ENCODE peak calls at places on chromosomes 5 and 9, in seven cellular contexts. I, Z, N, K, C, Y and S are unnamed samples.

GRCh38 chr5:32446660-32447059 is 2.1 kb upstream of the ZFR start:
- DNase-seq in Z (no peak), Y (no peak), N (no peak), C (no peak), K (no peak), I (peak; percentile 20), S (no peak)

GRCh38 chr5:177529247-177529901 is 12.6 kb upstream of the DDX41 start:
- DNase-seq in Y (no peak), C (no peak), N (no peak), Z (no peak), K (no peak), I (no peak), S (no peak)

GRCh38 chr5:170473642-170474041 is 30.2 kb upstream of the KCNIP1 start:
- DNase-seq in K (no peak), Z (no peak), Y (no peak), N (no peak), C (no peak), I (no peak), S (no peak)

GRCh38 chr5:127290946-127291763 is 559 bp downstream of the MEGF10 start:
- DNase-seq in Z (no peak), C (peak; percentile 6), K (no peak), N (no peak), I (no peak), Y (peak; percentile 75), S (no peak)

GRCh38 chr9:87725356-87725899 is 491 bp upstream of the CTSL start:
- DNase-seq in K (peak; percentile 40), Z (no peak), N (no peak), Y (peak; percentile 56), C (no peak), I (peak; percentile 38), S (no peak)

GRCh38 chr5:158776681-158777080 is 323.0 kb downstream of the EBF1 start:
- DNase-seq in K (no peak), I (no peak), C (no peak), N (no peak), Y (no peak), Z (no peak), S (no peak)

GRCh38 chr5:116315531-116315930 is 230.7 kb downstream of the COMMD10 start:
- DNase-seq in K (no peak), Y (no peak), I (no peak), N (no peak), C (no peak), Z (no peak), S (no peak)

GRCh38 chr9:36187414-36187813 is 3.3 kb upstream of the CLTA start:
- DNase-seq in K (no peak), C (no peak), I (no peak), N (no peak), Z (no peak), Y (peak; percentile 91), S (no peak)

GRCh38 chr5:90866915-90867715 is 308.5 kb downstream of the ADGRV1 start:
- DNase-seq in Z (no peak), Y (peak; percentile 63), C (no peak), N (no peak), I (no peak), K (peak; percentile 48), S (peak; percentile 75)

GRCh38 chr9:101398930-101399640 is 434 bp downstream of the ZNF189 start:
- DNase-seq in K (peak; percentile 3), C (no peak), I (peak; percentile 13), Z (no peak), Y (no peak), N (no peak), S (peak; percentile 32)

GRCh38 chr5:175821790-175822211 is 49.6 kb upstream of the CPLX2 start:
- DNase-seq in C (no peak), Z (peak; percentile 89), K (peak; percentile 55), Y (no peak), I (no peak), N (no peak), S (no peak)

GRCh38 chr5:65742565-65743231 is 20.7 kb downstream of the NLN start:
- DNase-seq in K (peak; percentile 60), Y (peak; percentile 43), C (peak; percentile 51), N (peak; percentile 44), I (peak; percentile 73), Z (peak; percentile 45), S (peak; percentile 74)

GRCh38 chr9:108083160-108083559 is 593.6 kb upstream of the KLF4 start:
- DNase-seq in Z (no peak), I (no peak), K (no peak), Y (peak; percentile 12), N (no peak), C (peak; percentile 10), S (no peak)

GRCh38 chr9:133102190-133103021 is 18.6 kb downstream of the RALGDS start:
- DNase-seq in C (no peak), Y (no peak), N (no peak), K (no peak), Z (no peak), I (no peak), S (no peak)

GRCh38 chr5:85500869-85501268 is 1116.2 kb upstream of the EDIL3 start:
- DNase-seq in K (no peak), C (no peak), I (no peak), Z (no peak), Y (peak; percentile 85), N (no peak), S (no peak)

GRCh38 chr5:28975508-28975907 is 1937.1 kb upstream of the CDH9 start:
- DNase-seq in Y (no peak), N (no peak), I (no peak), K (no peak), C (no peak), Z (no peak), S (no peak)

GRCh38 chr5:177366528-177367322 is 9.0 kb downstream of the RGS14 start:
- DNase-seq in C (peak; percentile 99), Z (no peak), I (peak; percentile 97), N (no peak), K (no peak), Y (peak; percentile 96), S (peak; percentile 86)

GRCh38 chr9:109907810-109908458 is 127.9 kb downstream of the PALM2AKAP2 start:
- DNase-seq in Y (no peak), N (no peak), C (no peak), I (no peak), K (no peak), Z (no peak), S (no peak)

GRCh38 chr9:79353856-79354520 is 217.8 kb upstream of the TLE4 start:
- DNase-seq in Z (no peak), N (no peak), Y (no peak), K (peak; percentile 27), C (no peak), I (no peak), S (peak; percentile 7)
- H3K4me2 ChIP-seq in Z (no peak overlapping the region), N (no peak overlapping the region), Y (no peak overlapping the region), K (peak overlapping the region; percentile 32), C (no peak overlapping the region), I (no peak overlapping the region), S (no peak overlapping the region)

GRCh38 chr5:179257190-179257741 is 88.0 kb downstream of the ADAMTS2 start:
- DNase-seq in N (no peak), Y (no peak), Z (no peak), C (peak; percentile 19), K (no peak), I (no peak), S (no peak)

GRCh38 chr5:179253730-179254129 is 91.5 kb downstream of the ADAMTS2 start:
- DNase-seq in C (no peak), Y (no peak), K (no peak), Z (no peak), I (no peak), N (no peak), S (no peak)

GRCh38 chr5:179256229-179257189 is 88.8 kb downstream of the ADAMTS2 start:
- DNase-seq in N (no peak), K (no peak), I (no peak), Z (no peak), C (peak; percentile 20), Y (no peak), S (no peak)

GRCh38 chr5:179254638-179255271 is 90.5 kb downstream of the ADAMTS2 start:
- DNase-seq in I (no peak), Y (no peak), C (no peak), K (no peak), N (no peak), Z (no peak), S (no peak)

GRCh38 chr5:179255527-179256228 is 89.6 kb downstream of the ADAMTS2 start:
- DNase-seq in Y (no peak), Z (no peak), I (no peak), K (no peak), N (no peak), C (no peak), S (no peak)
- H3K27ac ChIP-seq in Y (no peak overlapping the region), Z (no peak overlapping the region), I (no peak overlapping the region), K (no peak overlapping the region), N (no peak overlapping the region), C (no peak overlapping the region), S (no peak overlapping the region)

GRCh38 chr9:134318481-134318891 is 7.8 kb upstream of the RXRA start:
- DNase-seq in Z (no peak), Y (no peak), K (no peak), I (no peak), N (no peak), C (no peak), S (no peak)

GRCh38 chr9:134320916-134321570 is 5.2 kb upstream of the RXRA start:
- DNase-seq in Y (no peak), Z (no peak), I (peak; percentile 74), N (no peak), K (no peak), C (no peak), S (no peak)

GRCh38 chr9:134318941-134319305 is 7.3 kb upstream of the RXRA start:
- DNase-seq in K (no peak), Y (no peak), N (no peak), Z (no peak), C (no peak), I (no peak), S (no peak)

GRCh38 chr9:134320195-134320885 is 5.9 kb upstream of the RXRA start:
- DNase-seq in N (no peak), Z (no peak), C (no peak), Y (peak; percentile 37), K (no peak), I (peak; percentile 48), S (no peak)

GRCh38 chr9:134319306-134320194 is 6.7 kb upstream of the RXRA start:
- DNase-seq in I (no peak), Z (no peak), Y (peak; percentile 36), C (no peak), K (no peak), N (no peak), S (no peak)
- H3K4me2 ChIP-seq in I (no peak overlapping the region), Z (no peak overlapping the region), Y (no peak overlapping the region), C (no peak overlapping the region), K (no peak overlapping the region), N (no peak overlapping the region), S (no peak overlapping the region)

DNA sequence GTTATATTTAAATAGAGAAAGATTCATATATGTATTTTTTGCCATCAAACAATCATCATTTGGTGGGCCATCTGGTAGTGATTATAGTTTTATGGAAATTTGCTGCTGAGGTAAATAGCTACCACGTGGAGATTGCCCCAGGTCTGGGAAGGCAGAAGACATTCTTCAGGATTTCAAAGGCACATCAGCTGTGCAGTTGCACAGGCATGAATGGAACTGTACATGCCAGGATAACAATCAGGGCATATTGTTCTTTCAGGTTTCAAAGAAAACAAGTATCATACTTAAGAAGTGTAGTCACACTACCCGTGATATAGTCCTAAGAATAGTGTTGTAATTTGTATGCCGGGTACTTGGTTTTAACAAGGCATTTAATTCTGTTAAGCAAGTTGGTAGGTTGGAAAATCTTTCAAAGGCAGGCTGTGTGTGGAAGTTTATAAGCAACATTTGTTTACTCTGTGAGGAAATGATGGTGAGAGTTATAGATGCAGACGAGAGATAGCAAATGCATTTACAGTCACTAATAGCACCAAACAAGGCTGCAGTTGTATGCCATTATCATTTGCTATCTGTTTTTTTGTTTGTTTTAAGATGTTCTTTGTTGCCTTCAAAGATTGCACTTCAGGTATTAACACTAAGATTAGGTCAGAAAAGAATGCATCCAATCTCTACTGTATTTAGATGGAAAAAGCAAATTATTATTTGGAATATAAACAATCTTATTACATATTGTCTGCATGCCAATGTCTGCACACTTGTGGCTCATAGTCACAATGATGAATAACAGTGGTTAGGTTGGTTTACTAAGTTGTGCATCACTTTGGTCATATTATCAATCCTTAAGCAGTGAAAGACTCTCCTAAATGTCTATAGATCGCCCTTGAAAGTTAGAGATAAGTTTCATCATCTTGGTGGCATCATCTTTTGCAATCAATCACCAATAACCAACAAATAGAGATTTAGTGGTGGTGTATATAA is 55.3 kb downstream of the RPS23 start:
- DNase-seq in C (peak; percentile 20), I (no peak), Z (no peak), N (no peak), K (no peak), Y (peak; percentile 10), S (no peak)
- H3K27ac ChIP-seq in C (no peak overlapping the region), I (no peak overlapping the region), Z (no peak overlapping the region), N (no peak overlapping the region), K (no peak overlapping the region), Y (no peak overlapping the region), S (no peak overlapping the region)